ENCODE peak calls at places on chromosomes 16 and 17, in four cellular contexts. One of them, this sample, is unnamed. For H3K4me1, the result is how much of the 10 kb centered on the place peaks cover.

GRCh38 chr16:48366165-48367093 is 18.8 kb downstream of the SIAH1 start:
- DNase-seq in CD8-positive, alpha-beta T cell: peak
- DNase-seq in A549: peak
- DNase-seq in fibroblast of lung: peak
- DNase-seq in this sample: peak

GRCh38 chr17:17907469-17907868 is 64.7 kb downstream of the TOM1L2 start:
- DNase-seq in A549: no peak
- DNase-seq in CD8-positive, alpha-beta T cell: no peak
- DNase-seq in fibroblast of lung: no peak
- DNase-seq in this sample: no peak

GRCh38 chr16:66364959-66365306 is 1.6 kb upstream of the CDH5 start:
- DNase-seq in A549: no peak
- DNase-seq in CD8-positive, alpha-beta T cell: no peak
- DNase-seq in fibroblast of lung: no peak
- DNase-seq in this sample: no peak

GRCh38 chr16:19380316-19380715 is 37.4 kb upstream of the TMC5 start:
- DNase-seq in A549: no peak
- DNase-seq in fibroblast of lung: no peak
- DNase-seq in CD8-positive, alpha-beta T cell: no peak
- DNase-seq in this sample: no peak

GRCh38 chr17:31738067-31738466 is 121.0 kb downstream of the COPRS start:
- DNase-seq in A549: no peak
- DNase-seq in fibroblast of lung: no peak
- DNase-seq in CD8-positive, alpha-beta T cell: no peak
- DNase-seq in this sample: no peak

GRCh38 chr17:48374650-48375230 is 55.3 kb downstream of the SKAP1 start:
- DNase-seq in fibroblast of lung: no peak
- DNase-seq in CD8-positive, alpha-beta T cell: peak
- DNase-seq in A549: peak
- DNase-seq in this sample: peak

GRCh38 chr17:64275016-64275415 is 12.0 kb upstream of the TEX2 start:
- DNase-seq in A549: no peak
- DNase-seq in fibroblast of lung: no peak
- DNase-seq in CD8-positive, alpha-beta T cell: no peak
- DNase-seq in this sample: no peak

GRCh38 chr16:89140981-89141883 is 30.3 kb upstream of the CDH15 start:
- DNase-seq in fibroblast of lung: no peak
- DNase-seq in CD8-positive, alpha-beta T cell: no peak
- DNase-seq in A549: no peak
- DNase-seq in this sample: no peak

GRCh38 chr17:50274142-50274944 is at the start of gene TMEM92:
- DNase-seq in fibroblast of lung: no peak
- DNase-seq in CD8-positive, alpha-beta T cell: no peak
- DNase-seq in A549: peak
- DNase-seq in this sample: peak

GRCh38 chr17:31564883-31565297 is 173.4 kb downstream of the RAB11FIP4 start:
- DNase-seq in CD8-positive, alpha-beta T cell: no peak
- DNase-seq in A549: no peak
- DNase-seq in fibroblast of lung: peak
- DNase-seq in this sample: no peak

GRCh38 chr17:57595942-57596695 is 149.0 kb downstream of the CCDC182 start:
- DNase-seq in CD8-positive, alpha-beta T cell: no peak
- DNase-seq in fibroblast of lung: no peak
- DNase-seq in A549: no peak
- DNase-seq in this sample: no peak

GRCh38 chr17:8143581-8144400 is 8.4 kb downstream of the PER1 start:
- DNase-seq in A549: no peak
- DNase-seq in CD8-positive, alpha-beta T cell: no peak
- DNase-seq in fibroblast of lung: no peak
- DNase-seq in this sample: no peak

GRCh38 chr16:30741461-30741914 is 6.7 kb upstream of the PHKG2 start:
- DNase-seq in fibroblast of lung: peak
- DNase-seq in A549: peak
- DNase-seq in CD8-positive, alpha-beta T cell: no peak
- DNase-seq in this sample: peak

GRCh38 chr17:14856156-14856555 is 409.0 kb downstream of the PMP22 start:
- DNase-seq in A549: no peak
- DNase-seq in CD8-positive, alpha-beta T cell: no peak
- DNase-seq in fibroblast of lung: no peak
- DNase-seq in this sample: no peak

GRCh38 chr16:4613636-4614570 is 785 bp downstream of the UBALD1 start:
- DNase-seq in CD8-positive, alpha-beta T cell: no peak
- DNase-seq in fibroblast of lung: peak
- DNase-seq in A549: no peak
- DNase-seq in this sample: no peak
- H3K4me1 ChIP-seq in CD8-positive, alpha-beta T cell: under half
- H3K4me1 ChIP-seq in fibroblast of lung: under half
- H3K4me1 ChIP-seq in A549: under half
- H3K4me1 ChIP-seq in this sample: under half

GRCh38 chr17:62665599-62665998 is 38.1 kb downstream of the MRC2 start:
- DNase-seq in A549: no peak
- DNase-seq in fibroblast of lung: no peak
- DNase-seq in CD8-positive, alpha-beta T cell: no peak
- DNase-seq in this sample: no peak

GRCh38 chr17:62668091-62668804 is 40.8 kb downstream of the MRC2 start:
- DNase-seq in fibroblast of lung: no peak
- DNase-seq in CD8-positive, alpha-beta T cell: no peak
- DNase-seq in A549: no peak
- DNase-seq in this sample: no peak

GRCh38 chr17:62666801-62667591 is 39.5 kb downstream of the MRC2 start:
- DNase-seq in A549: no peak
- DNase-seq in fibroblast of lung: no peak
- DNase-seq in CD8-positive, alpha-beta T cell: no peak
- DNase-seq in this sample: no peak

GRCh38 chr17:62664336-62665120 is 37.1 kb downstream of the MRC2 start:
- DNase-seq in A549: no peak
- DNase-seq in fibroblast of lung: no peak
- DNase-seq in CD8-positive, alpha-beta T cell: no peak
- DNase-seq in this sample: no peak

GRCh38 chr17:62666061-62666800 is 38.8 kb downstream of the MRC2 start:
- DNase-seq in A549: no peak
- DNase-seq in CD8-positive, alpha-beta T cell: no peak
- DNase-seq in fibroblast of lung: no peak
- DNase-seq in this sample: no peak
- H3K4me3 ChIP-seq in A549: no peak
- H3K4me3 ChIP-seq in CD8-positive, alpha-beta T cell: no peak
- H3K4me3 ChIP-seq in fibroblast of lung: no peak
- H3K4me3 ChIP-seq in this sample: no peak

GRCh38 chr17:75267403-75268232 is 3.4 kb downstream of the MIF4GD start:
- DNase-seq in CD8-positive, alpha-beta T cell: no peak
- DNase-seq in fibroblast of lung: no peak
- DNase-seq in A549: no peak
- DNase-seq in this sample: peak
- H3K4me1 ChIP-seq in CD8-positive, alpha-beta T cell: under half
- H3K4me1 ChIP-seq in fibroblast of lung: under half
- H3K4me1 ChIP-seq in A549: under half
- H3K4me1 ChIP-seq in this sample: under half

DNA sequence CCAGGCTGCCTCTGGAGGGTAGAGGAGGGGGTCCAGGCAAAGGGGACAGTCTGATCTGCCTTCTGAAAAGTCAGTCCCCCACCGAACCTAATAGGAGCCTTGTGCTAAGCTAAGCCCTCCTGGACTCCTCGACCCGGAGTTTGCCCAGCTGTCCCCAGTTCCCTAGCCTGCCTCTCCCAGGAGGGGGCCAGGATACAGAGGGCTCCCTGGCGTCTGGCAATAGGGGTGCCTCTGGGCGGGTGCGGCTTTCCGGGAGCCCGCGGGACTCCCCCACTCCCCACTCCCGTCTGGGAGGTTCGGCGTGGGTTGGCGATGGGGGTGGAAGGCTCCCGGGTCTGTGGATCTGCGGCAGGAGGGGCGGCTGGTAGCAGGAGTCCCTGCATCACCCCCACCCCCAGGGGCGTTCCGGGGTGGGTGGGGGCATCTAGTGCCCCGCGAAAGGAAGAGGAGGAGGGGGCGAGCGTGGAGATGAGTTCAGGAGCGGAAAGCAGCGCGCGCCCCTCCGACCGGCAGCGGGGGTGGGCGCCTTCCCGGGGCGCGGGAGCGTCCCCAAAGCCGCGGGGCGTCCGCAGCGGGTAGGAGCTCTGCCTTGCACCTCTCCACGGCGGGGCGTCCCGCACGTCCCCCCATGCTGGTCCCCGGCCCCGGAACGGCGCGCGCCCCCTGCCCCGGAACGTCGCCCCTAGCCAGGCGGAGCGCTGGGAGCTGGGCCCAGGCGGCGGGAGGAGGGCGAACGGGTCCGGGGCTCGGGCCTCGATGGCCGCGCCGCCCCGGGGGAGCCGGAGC is 1.1 kb downstream of the GSG1L start:
- DNase-seq in A549: no peak
- DNase-seq in fibroblast of lung: no peak
- DNase-seq in CD8-positive, alpha-beta T cell: no peak
- DNase-seq in this sample: no peak
- H3K4me3 ChIP-seq in A549: peak
- H3K4me3 ChIP-seq in fibroblast of lung: no peak
- H3K4me3 ChIP-seq in CD8-positive, alpha-beta T cell: no peak
- H3K4me3 ChIP-seq in this sample: no peak

GRCh38 chr16:2156849-2157224 is 1.3 kb downstream of the TRAF7 start:
- DNase-seq in CD8-positive, alpha-beta T cell: no peak
- DNase-seq in fibroblast of lung: no peak
- DNase-seq in A549: no peak
- DNase-seq in this sample: no peak

GRCh38 chr16:2158262-2158638 is 2.7 kb downstream of the TRAF7 start:
- DNase-seq in CD8-positive, alpha-beta T cell: no peak
- DNase-seq in fibroblast of lung: no peak
- DNase-seq in A549: no peak
- DNase-seq in this sample: no peak

GRCh38 chr16:2156025-2156848 is 655 bp downstream of the TRAF7 start:
- DNase-seq in A549: no peak
- DNase-seq in CD8-positive, alpha-beta T cell: no peak
- DNase-seq in fibroblast of lung: peak
- DNase-seq in this sample: no peak

GRCh38 chr16:2159052-2159838 is 3.7 kb downstream of the TRAF7 start:
- DNase-seq in A549: no peak
- DNase-seq in CD8-positive, alpha-beta T cell: no peak
- DNase-seq in fibroblast of lung: peak
- DNase-seq in this sample: no peak

DNA sequence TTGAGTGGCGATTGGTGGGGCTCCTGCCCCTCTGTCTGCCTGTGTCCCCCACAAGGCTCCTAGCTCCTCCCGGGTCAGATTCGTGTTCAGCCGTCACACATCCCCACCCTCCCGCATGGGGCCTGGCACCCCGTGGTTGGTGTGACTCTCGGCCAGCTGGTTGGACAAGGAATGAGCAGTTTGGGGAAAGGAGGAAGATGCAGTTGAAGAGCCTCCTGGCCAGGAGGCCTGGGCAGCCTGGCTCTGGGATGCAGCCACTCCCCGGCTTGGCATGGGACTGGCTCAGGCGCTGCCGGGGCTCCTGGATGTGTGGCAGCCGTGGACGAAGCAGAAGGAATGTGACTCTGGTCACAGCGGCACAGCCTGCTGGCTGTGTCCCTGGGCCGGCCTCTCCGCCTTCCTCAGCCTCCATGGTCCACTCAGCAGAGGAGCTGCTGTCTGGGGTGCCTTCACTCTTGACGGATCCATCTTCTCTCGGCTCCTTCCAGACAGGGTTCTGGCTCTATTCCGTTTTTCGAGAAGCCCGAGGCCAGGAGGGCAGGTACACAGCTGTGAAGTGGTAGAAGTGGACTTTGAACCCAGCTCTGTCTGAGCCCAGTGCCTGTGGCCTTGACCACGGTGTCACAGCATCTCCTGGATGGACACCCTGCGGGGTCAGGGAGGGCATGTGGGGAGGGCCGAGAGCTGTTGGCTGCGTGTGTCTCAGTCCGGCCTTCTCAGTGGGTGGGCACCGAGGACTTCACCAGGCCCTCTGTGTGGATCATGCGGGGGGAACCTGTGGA is 2.1 kb downstream of the TRAF7 start:
- DNase-seq in fibroblast of lung: no peak
- DNase-seq in A549: no peak
- DNase-seq in CD8-positive, alpha-beta T cell: no peak
- DNase-seq in this sample: no peak
- H3K4me1 ChIP-seq in fibroblast of lung: under half
- H3K4me1 ChIP-seq in A549: under half
- H3K4me1 ChIP-seq in CD8-positive, alpha-beta T cell: under half
- H3K4me1 ChIP-seq in this sample: under half

DNA sequence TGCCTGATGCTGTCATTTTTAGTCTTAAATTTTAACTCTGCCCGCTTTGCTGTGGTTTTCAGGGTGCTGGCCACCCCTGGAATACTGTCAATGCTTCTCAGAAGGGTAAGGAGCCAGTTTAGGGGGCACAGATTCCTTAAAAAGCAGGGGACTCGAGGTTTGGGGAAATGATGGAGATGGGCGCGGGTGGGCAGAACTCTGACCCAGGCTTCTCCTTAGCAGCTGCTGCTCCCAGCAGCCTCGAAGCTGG is 23.7 kb downstream of the STAT5A start:
- DNase-seq in A549: no peak
- DNase-seq in fibroblast of lung: no peak
- DNase-seq in CD8-positive, alpha-beta T cell: no peak
- DNase-seq in this sample: no peak
- H3K4me3 ChIP-seq in A549: no peak
- H3K4me3 ChIP-seq in fibroblast of lung: no peak
- H3K4me3 ChIP-seq in CD8-positive, alpha-beta T cell: peak
- H3K4me3 ChIP-seq in this sample: no peak

GRCh38 chr17:74761419-74761818 is 13.0 kb downstream of the NHERF1 start:
- DNase-seq in CD8-positive, alpha-beta T cell: no peak
- DNase-seq in A549: no peak
- DNase-seq in fibroblast of lung: no peak
- DNase-seq in this sample: no peak

GRCh38 chr17:74760404-74761105 is 12.1 kb downstream of the NHERF1 start:
- DNase-seq in fibroblast of lung: no peak
- DNase-seq in A549: no peak
- DNase-seq in CD8-positive, alpha-beta T cell: no peak
- DNase-seq in this sample: no peak

GRCh38 chr17:74759243-74759801 is 10.9 kb downstream of the NHERF1 start:
- DNase-seq in A549: no peak
- DNase-seq in CD8-positive, alpha-beta T cell: no peak
- DNase-seq in fibroblast of lung: no peak
- DNase-seq in this sample: peak

GRCh38 chr17:74758846-74759163 is 10.4 kb downstream of the NHERF1 start:
- DNase-seq in A549: peak
- DNase-seq in CD8-positive, alpha-beta T cell: no peak
- DNase-seq in fibroblast of lung: no peak
- DNase-seq in this sample: no peak

DNA sequence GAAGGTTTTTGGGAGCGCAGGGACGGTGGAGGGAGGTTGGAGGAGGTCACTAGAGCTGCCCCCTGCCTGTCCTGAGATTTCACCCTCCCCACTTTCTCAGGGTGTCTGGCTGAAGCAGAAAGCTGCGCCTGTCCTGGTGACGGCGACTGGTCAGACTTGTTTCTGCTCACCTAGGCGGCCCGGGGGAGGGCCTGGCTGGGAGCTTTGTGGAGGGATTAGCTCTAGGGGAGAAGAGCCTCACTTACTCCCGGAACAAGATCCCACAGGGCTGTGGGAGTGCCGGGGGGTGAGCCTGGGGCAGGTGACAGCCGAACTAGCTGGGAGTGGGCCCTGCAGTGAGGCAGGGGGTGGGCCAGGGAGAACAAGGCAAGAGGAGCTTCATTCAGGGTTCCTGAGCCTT is 11.5 kb downstream of the NHERF1 start:
- DNase-seq in CD8-positive, alpha-beta T cell: no peak
- DNase-seq in fibroblast of lung: no peak
- DNase-seq in A549: no peak
- DNase-seq in this sample: peak
- H3K4me1 ChIP-seq in CD8-positive, alpha-beta T cell: half or more
- H3K4me1 ChIP-seq in fibroblast of lung: under half
- H3K4me1 ChIP-seq in A549: half or more
- H3K4me1 ChIP-seq in this sample: half or more

This sample was measured in Caco-2.